ENCODE peak calls at places on chromosomes 11 and 22, in four cellular contexts. A is mesenchymal stem cell, Y is HepG2, X is fibroblast of lung. U is an unnamed sample. For H3K4me1 and H3K27me3, the result is how much of the 10 kb centered on the place peaks cover.

GRCh38 chr11:125583496-125583895 is 9.2 kb upstream of the STT3A start:
- DNase-seq in A (no peak), Y (no peak), X (no peak), U (no peak)

GRCh38 chr11:120108154-120108784 is 29.6 kb downstream of the TRIM29 start:
- DNase-seq in A (peak), Y (peak), X (peak), U (peak)

GRCh38 chr11:70647188-70648166 is 249.1 kb downstream of the CTTN start:
- DNase-seq in A (no peak), Y (no peak), X (no peak), U (no peak)

GRCh38 chr11:133946541-133947297 is 10.0 kb downstream of the IGSF9B start:
- DNase-seq in A (no peak), Y (no peak), X (no peak), U (no peak)

GRCh38 chr11:36702330-36703054 is 104.5 kb upstream of the RAG2 start:
- DNase-seq in A (peak), Y (peak), X (peak), U (peak)

GRCh38 chr11:121929581-121929980 is 186.4 kb downstream of the BLID start:
- DNase-seq in A (peak), Y (peak), X (peak), U (peak)

GRCh38 chr22:47067911-47068654 is 305.6 kb downstream of the TBC1D22A start:
- DNase-seq in A (no peak), Y (no peak), X (no peak), U (no peak)

GRCh38 chr11:41845066-41845465 is 385.6 kb upstream of the LRRC4C start:
- DNase-seq in A (no peak), Y (no peak), X (no peak), U (no peak)

GRCh38 chr22:49882519-49883293 is 29.1 kb downstream of the ZBED4 start:
- DNase-seq in A (no peak), Y (no peak), X (no peak), U (no peak)

GRCh38 chr11:6413791-6414231 is 5.1 kb downstream of the APBB1 start:
- DNase-seq in A (no peak), Y (no peak), X (no peak), U (no peak)

GRCh38 chr22:32477608-32478007 is 3.0 kb downstream of the FBXO7 start:
- DNase-seq in A (no peak), Y (no peak), X (no peak), U (no peak)

GRCh38 chr11:20126724-20127123 is 33.6 kb downstream of the DBX1 start:
- DNase-seq in A (no peak), Y (no peak), X (no peak), U (no peak)

GRCh38 chr11:111306321-111306720 is 8.0 kb downstream of the POU2AF3 start:
- DNase-seq in A (no peak), Y (no peak), X (no peak), U (no peak)

GRCh38 chr11:111308140-111308539 is 9.8 kb downstream of the POU2AF3 start:
- DNase-seq in A (no peak), Y (peak), X (peak), U (no peak)

GRCh38 chr11:111309516-111309915 is 11.2 kb downstream of the POU2AF3 start:
- DNase-seq in A (no peak), Y (no peak), X (no peak), U (no peak)

GRCh38 chr11:111305871-111306270 is 7.5 kb downstream of the POU2AF3 start:
- DNase-seq in A (no peak), Y (no peak), X (no peak), U (no peak)

GRCh38 chr11:111307472-111308108 is 9.2 kb downstream of the POU2AF3 start:
- DNase-seq in A (no peak), Y (no peak), X (no peak), U (no peak)
- H3K4me3 ChIP-seq in A (no peak), Y (no peak), X (no peak), U (no peak)

DNA sequence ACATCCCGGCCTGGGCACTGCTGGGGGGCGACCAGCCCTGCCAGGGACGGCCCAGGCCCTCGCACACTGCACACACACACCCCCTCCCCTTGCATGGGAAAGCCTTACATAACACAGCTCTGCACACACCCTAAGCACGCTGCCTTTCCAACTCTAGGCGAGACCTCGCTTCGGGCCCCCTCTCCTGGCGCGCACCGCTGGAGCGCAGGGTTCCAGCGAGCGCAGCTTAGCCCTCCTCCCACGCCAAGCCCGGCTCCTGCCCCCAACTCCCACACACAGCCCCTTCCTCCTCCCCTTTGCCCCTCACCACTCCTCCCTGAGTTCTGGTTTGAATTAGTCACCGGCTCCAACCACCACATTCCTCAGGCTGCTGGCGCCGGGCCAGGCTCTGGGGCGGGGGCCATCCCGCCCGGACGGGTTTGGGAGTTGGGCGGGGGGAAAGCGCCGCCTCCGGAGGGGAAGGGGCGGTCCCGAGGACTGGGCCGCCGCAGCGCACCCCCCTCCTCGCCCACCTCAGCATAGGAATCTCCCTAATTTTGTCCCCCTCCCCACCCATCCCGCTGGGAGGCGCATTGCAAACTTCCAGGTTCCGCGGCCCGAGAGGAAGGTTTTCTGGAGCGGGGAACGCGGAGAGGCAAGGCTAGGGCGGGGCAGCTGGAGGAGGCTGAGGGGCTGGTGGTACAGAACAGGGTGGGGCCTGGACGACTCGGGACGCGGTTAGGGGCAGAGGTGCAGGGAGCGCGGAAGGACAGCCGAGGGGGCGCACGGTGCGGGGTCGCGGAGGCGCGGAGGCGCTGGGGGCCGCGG is 966 bp downstream of the AHNAK start:
- DNase-seq in A (peak), Y (peak), X (peak), U (peak)
- H3K4me1 ChIP-seq in A (under half), Y (half or more), X (under half), U (under half)

GRCh38 chr22:44929348-44930015 is 80.3 kb downstream of the PHF21B start:
- DNase-seq in A (no peak), Y (no peak), X (no peak), U (no peak)

GRCh38 chr22:44930016-44930710 is 79.6 kb downstream of the PHF21B start:
- DNase-seq in A (no peak), Y (no peak), X (no peak), U (no peak)

GRCh38 chr22:44930711-44931035 is 79.1 kb downstream of the PHF21B start:
- DNase-seq in A (no peak), Y (no peak), X (no peak), U (no peak)

GRCh38 chr22:44928064-44928463 is 81.7 kb downstream of the PHF21B start:
- DNase-seq in A (no peak), Y (no peak), X (no peak), U (no peak)

DNA sequence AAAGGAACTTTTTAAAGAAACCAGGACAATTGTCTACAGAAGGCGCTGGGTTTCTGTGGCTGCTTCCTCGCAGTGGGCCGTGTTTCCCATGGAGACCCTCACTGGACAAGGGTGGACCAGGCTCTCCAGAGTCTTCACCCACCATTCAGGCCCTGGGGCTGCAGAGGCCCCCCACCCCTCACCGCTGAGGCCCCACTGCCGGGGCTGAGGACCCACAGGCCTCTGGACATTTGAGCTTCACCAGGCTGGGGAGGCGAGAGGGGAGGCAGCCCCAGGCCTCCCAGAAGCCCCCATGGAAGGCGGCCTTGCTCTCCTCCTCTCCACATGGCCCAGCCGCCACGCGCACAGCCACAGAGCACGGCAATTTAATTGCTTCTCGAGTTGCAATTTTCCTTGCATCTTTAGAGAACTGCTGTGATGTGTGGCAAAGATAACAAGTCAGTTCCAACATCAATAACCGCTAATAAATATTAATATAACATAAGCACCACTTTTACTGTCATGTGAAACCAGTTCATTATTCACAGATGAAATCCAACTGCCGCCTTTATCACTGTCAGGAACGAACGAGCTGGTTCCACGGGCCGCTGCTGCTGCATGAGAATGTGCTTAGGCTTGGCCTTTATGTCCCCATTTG is 81.0 kb downstream of the PHF21B start:
- DNase-seq in A (no peak), Y (no peak), X (no peak), U (no peak)
- H3K27me3 ChIP-seq in A (half or more), Y (under half), X (under half), U (under half)

GRCh38 chr22:31093956-31094622 is 13.0 kb downstream of the SMTN start:
- DNase-seq in A (no peak), Y (no peak), X (no peak), U (no peak)

GRCh38 chr22:31094741-31095140 is 12.6 kb downstream of the SELENOM start:
- DNase-seq in A (no peak), Y (no peak), X (no peak), U (no peak)

GRCh38 chr22:31091106-31091975 is 10.2 kb downstream of the SMTN start:
- DNase-seq in A (no peak), Y (no peak), X (no peak), U (no peak)

GRCh38 chr22:31092161-31092560 is 11.0 kb downstream of the SMTN start:
- DNase-seq in A (no peak), Y (no peak), X (no peak), U (no peak)

GRCh38 chr22:31093090-31093850 is 12.2 kb downstream of the SMTN start:
- DNase-seq in A (no peak), Y (no peak), X (no peak), U (no peak)
- H3K4me3 ChIP-seq in A (no peak), Y (no peak), X (no peak), U (no peak)

GRCh38 chr11:33263549-33263948 is 6.4 kb downstream of the HIPK3 start:
- DNase-seq in A (peak), Y (no peak), X (no peak), U (peak)

GRCh38 chr11:33266418-33267215 is 9.4 kb downstream of the HIPK3 start:
- DNase-seq in A (peak), Y (peak), X (peak), U (peak)

GRCh38 chr11:33262016-33262638 is 4.9 kb downstream of the HIPK3 start:
- DNase-seq in A (peak), Y (no peak), X (peak), U (peak)

GRCh38 chr11:33268945-33269567 is 11.9 kb downstream of the HIPK3 start:
- DNase-seq in A (peak), Y (no peak), X (peak), U (peak)

GRCh38 chr11:33264926-33265325 is 7.7 kb downstream of the HIPK3 start:
- DNase-seq in A (no peak), Y (no peak), X (no peak), U (no peak)
- H3K4me1 ChIP-seq in A (under half), Y (half or more), X (under half), U (half or more)

DNA sequence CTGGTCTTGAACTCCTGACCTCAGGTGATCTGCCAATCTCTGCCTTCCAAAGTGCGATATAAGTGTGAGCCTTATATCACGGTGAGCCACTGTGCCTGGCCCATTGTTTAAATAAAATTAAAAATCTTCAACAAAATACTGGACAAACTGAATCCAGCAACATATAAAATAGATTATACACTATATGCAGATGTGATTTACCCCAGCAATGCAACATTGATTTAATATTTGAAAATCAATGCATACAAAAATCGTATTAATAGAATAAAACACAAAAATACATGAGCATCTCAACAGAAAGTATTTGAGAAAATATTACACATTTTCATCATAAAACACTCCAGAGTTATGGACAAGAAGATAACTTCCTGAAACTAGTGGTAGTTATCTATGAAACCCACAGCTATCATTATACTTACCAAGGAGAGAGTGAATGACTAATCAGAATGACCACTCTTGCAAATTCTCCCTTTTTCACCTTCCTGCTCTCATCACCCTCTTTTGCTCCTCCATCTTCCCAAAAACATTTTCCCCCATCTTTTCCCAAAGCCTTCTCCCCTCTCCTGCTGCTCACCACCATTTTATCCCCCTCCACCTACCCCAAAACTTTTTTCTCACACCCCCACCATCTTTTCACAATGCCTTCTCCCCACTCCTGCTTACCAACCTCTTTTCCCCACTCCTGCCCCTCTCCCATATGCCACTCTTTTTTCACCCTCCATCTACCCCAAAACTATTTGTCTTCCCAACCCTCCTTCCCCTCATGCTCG is 122.1 kb upstream of the VPREB1 start:
- DNase-seq in A (no peak), Y (no peak), X (no peak), U (no peak)
- H3K27me3 ChIP-seq in A (under half), Y (under half), X (under half), U (under half)

DNA sequence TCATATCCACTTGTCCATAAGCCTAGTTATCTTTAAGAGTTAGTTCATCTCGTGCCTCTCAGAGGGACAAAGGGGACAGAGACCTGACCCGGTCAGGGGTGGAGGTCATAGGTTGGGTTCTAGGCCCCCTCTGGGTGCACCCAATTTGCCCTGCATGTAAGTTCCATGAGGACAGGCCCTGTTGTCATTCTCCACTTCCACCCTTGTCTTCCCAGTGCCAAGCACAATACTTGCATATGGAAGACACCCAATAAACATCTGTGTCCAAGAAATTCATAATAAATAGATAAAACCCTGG is 1.3 kb upstream of the YIF1A start:
- DNase-seq in A (no peak), Y (no peak), X (no peak), U (no peak)
- H3K4me3 ChIP-seq in A (peak), Y (peak), X (no peak), U (peak)

DNA sequence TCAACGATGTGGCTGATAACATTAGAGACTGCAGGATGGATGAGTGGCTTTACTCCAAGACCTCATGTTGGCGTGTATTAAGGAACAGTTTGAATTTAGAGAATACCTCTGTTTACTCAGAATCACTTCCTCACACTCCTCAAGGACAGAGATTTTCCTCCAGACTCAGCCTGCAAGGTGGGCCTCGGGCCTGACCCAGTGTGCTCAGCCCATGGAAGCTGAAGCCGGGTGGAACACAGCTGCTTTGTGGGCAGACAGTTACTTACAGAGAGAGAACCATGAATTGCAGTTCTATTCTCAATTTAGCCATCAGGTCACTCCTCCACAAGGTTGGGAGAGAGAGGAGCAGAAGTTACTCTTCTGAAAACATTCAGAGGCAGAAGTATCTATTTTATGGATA is 135.8 kb downstream of the SNX19 start:
- DNase-seq in A (no peak), Y (no peak), X (no peak), U (no peak)
- H3K4me1 ChIP-seq in A (under half), Y (under half), X (under half), U (under half)

GRCh38 chr11:69513663-69514062 is 32.2 kb downstream of the LINC01488 start:
- DNase-seq in A (no peak), Y (no peak), X (no peak), U (no peak)
- H3K27me3 ChIP-seq in A (under half), Y (under half), X (under half), U (under half)

GRCh38 chr22:37519268-37520195 is at the start of gene CARD10:
- DNase-seq in A (no peak), Y (no peak), X (no peak), U (peak)
- H3K4me3 ChIP-seq in A (peak), Y (peak), X (peak), U (peak)